ENCODE peak calls at places on chromosomes 16 and 17, in five cellular contexts. H is cardiac muscle cell; K is upper lobe of right lung; X is esophagus muscularis mucosa; C is CD8-positive, alpha-beta memory T cell. A is an unnamed sample.

GRCh38 chr17:19570497-19571151 is 37.0 kb downstream of the SLC47A1 start:
- DNase-seq in H (no peak), K (no peak), X (no peak), C (no peak), A (no peak)

GRCh38 chr17:49715717-49716279 is 8.0 kb upstream of the SLC35B1 start:
- DNase-seq in H (no peak), K (no peak), X (no peak), C (peak; percentile 32), A (no peak)

GRCh38 chr17:57940653-57941329 is 14.4 kb downstream of the CUEDC1 start:
- DNase-seq in H (no peak), K (no peak), X (no peak), C (no peak), A (no peak)

GRCh38 chr17:66755944-66756290 is 79.0 kb upstream of the CACNG5 start:
- DNase-seq in H (no peak), K (no peak), X (no peak), C (no peak), A (no peak)

GRCh38 chr17:73968680-73969079 is 234.8 kb upstream of the RPL38 start:
- DNase-seq in H (no peak), K (no peak), X (no peak), C (no peak), A (no peak)

GRCh38 chr16:24771132-24771778 is 41.8 kb downstream of the TNRC6A start:
- DNase-seq in H (peak; percentile 30), K (no peak), X (no peak), C (no peak), A (no peak)

GRCh38 chr16:23795369-23795768 is 40.4 kb upstream of the PRKCB start:
- DNase-seq in H (no peak), K (no peak), X (no peak), C (no peak), A (no peak)

GRCh38 chr17:31480067-31480466 is 88.6 kb downstream of the RAB11FIP4 start:
- DNase-seq in H (no peak), K (no peak), X (no peak), C (no peak), A (peak; percentile 30)

GRCh38 chr17:8189041-8189710 is 804 bp downstream of the BORCS6 start:
- DNase-seq in H (no peak), K (peak; percentile 78), X (no peak), C (peak; percentile 45), A (no peak)

GRCh38 chr17:74466111-74466784 is at the start of gene CD300A:
- DNase-seq in H (no peak), K (peak; percentile 76), X (no peak), C (no peak), A (peak; percentile 48)

GRCh38 chr17:38352245-38353083 is 820 bp downstream of the SOCS7 start:
- DNase-seq in H (peak; percentile 31), K (peak; percentile 77), X (no peak), C (peak; percentile 19), A (peak; percentile 44)

GRCh38 chr16:87790278-87791023 is 24.7 kb upstream of the KLHDC4 start:
- DNase-seq in H (no peak), K (no peak), X (no peak), C (no peak), A (peak; percentile 52)

GRCh38 chr16:66608241-66609138 is 4.0 kb downstream of the CMTM3 start:
- DNase-seq in H (peak; percentile 93), K (peak; percentile 93), X (no peak), C (peak; percentile 74), A (peak; percentile 94)

GRCh38 chr17:83014297-83014696 is 65.1 kb upstream of the METRNL start:
- DNase-seq in H (no peak), K (no peak), X (peak; percentile 53), C (no peak), A (no peak)

DNA sequence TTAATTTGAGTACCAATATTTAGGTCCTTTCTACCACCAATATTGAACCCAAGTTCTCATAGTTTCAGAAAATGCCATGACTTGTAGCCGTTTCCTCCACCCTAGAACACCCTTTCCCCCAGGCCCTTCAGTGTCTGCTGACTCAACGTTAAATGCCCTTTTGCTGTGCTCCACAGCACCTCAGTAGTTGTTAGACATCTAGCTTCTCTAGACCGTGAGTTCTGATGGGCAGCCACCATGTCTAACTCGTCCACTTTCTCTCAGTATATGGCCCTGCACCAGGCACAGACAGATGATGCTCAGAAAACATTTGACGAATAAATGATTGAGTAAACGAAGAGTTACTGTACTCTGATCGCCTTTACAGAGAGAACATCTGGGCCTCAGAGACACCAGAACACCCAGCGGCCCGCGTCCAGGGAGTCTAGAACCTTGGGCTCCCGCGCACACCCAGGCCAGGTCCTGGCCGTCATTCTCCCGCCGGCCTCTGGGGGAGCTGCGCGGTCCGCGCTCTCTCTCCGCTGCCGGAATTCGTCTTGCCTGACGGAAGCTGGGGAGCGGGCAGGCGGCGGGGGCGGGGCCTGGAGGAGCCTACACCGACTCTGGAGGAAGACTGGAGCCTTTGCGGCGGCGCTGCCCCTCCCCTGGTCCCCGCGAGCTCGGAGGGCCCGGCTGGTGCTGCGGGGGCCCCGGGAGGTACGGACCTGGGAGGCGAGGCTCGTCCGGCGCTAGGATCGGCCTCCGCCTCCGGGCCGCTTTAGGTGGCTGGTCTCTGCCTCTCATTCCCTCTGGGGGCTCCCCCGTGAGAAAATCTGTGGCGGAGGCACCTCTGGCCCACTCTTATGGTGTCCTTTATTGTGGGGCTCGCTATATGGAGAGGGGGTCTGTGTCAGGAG is at the start of gene NKIRAS2:
- DNase-seq in H (peak; percentile 94), K (peak; percentile 98), X (peak; percentile 97), C (peak; percentile 90), A (peak; percentile 96)
- H3K4me1 ChIP-seq in H (peaks cover 13% of the 10 kb centered on the region), K (peaks cover 48% of the 10 kb centered on the region), X (peaks cover 66% of the 10 kb centered on the region), C (peaks cover 54% of the 10 kb centered on the region), A (peaks cover 20% of the 10 kb centered on the region)

GRCh38 chr17:59369026-59369724 is 37.7 kb downstream of the YPEL2 start:
- DNase-seq in H (peak; percentile 54), K (no peak), X (no peak), C (no peak), A (no peak)

GRCh38 chr17:59367657-59368045 is 36.2 kb downstream of the YPEL2 start:
- DNase-seq in H (no peak), K (no peak), X (no peak), C (no peak), A (no peak)

GRCh38 chr17:59366040-59366757 is 34.7 kb downstream of the YPEL2 start:
- DNase-seq in H (no peak), K (no peak), X (no peak), C (no peak), A (no peak)

GRCh38 chr17:59366773-59367656 is 35.6 kb downstream of the YPEL2 start:
- DNase-seq in H (no peak), K (peak; percentile 70), X (no peak), C (no peak), A (peak; percentile 51)

DNA sequence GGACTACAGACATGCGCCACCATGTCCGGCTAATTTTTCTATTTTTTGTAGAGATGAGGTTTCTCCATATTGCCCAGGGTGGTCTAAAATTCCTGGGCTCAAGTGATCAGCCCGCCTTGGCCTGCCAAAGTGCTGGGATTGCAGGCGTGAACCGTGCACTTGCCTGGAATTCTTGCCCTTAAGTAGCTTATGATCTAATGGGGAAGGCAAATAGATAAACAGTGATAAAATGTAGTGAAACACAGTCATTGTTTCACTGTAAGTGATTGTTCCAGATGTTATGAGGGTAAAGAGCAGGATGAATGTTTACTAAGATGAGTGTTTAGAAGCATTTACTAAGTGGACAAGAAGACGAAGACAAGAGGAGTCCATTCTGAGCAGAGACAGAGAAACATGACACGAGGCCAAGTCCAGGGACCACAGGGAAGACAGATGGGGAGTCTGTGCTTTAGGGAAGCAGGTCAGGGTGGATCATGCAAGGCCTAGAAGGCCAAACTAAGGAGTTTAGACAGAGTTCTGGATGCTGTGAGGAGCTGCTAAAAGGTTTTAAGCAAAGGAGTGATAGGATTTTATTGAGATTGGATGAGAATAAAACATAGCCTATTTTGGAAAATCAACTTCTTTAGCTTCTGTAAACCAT is 36.9 kb downstream of the YPEL2 start:
- DNase-seq in H (no peak), K (no peak), X (no peak), C (no peak), A (no peak)
- H3K4me1 ChIP-seq in H (peaks cover 99% of the 10 kb centered on the region), K (peaks cover 86% of the 10 kb centered on the region), X (peaks cover 100% of the 10 kb centered on the region), C (peaks cover 79% of the 10 kb centered on the region), A (peaks cover 88% of the 10 kb centered on the region)

GRCh38 chr17:47654991-47655390 is 5.3 kb downstream of the KPNB1 start:
- DNase-seq in H (no peak), K (no peak), X (no peak), C (no peak), A (no peak)
- H3K4me1 ChIP-seq in H (peaks cover 9% of the 10 kb centered on the region), K (peaks cover 29% of the 10 kb centered on the region), X (peaks cover 63% of the 10 kb centered on the region), C (peaks cover 54% of the 10 kb centered on the region), A (peaks cover 8% of the 10 kb centered on the region)

DNA sequence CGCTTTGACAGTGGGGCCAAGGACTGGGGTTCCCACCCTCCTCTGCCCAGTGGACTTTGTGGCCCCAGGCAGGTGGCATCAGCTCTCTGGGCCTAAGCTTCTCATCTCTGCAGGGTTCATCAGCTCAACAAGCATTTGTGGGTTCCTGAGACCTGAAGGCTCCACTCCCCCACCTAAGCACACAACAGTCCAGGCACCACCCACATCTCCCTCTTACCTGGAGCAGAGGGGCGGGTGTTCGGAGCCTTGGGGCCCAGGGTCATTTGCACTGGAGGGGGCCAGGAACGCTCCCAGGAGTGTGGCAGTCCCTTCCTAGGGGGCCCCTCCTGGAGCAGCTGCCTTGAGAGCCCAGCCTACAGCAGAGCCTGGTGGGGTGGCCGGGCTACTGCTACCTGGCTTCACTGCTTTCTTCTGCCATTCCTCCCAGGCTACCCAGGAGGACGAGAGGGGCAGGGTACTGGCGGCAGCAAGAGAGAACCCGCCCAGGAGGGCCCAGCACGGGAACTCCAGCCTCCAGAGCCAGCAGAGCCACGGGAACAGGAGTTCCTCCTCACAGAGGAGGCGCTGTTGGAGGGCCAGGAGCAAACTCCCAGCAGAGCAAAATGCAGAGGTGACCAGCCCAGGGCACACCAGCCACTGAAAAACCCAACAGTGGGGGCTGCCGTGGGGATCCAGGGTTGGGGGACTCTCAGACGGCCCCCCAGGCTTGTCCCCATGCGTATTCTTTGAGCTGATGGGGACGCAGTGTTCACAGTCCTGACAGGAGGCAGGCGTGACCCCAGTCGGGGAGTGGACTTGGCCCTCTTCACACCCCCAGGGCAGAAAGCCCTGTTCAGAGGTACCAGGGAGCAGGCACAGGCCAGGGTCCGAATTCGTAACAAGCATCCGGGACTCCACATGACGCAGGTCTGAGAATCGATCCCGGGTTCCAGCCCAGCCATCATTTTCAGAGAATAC is 35.1 kb upstream of the SLC38A10 start:
- DNase-seq in H (no peak), K (peak; percentile 84), X (no peak), C (no peak), A (no peak)
- H3K4me1 ChIP-seq in H (peaks cover 43% of the 10 kb centered on the region), K (peaks cover 47% of the 10 kb centered on the region), X (peaks cover 67% of the 10 kb centered on the region), C (no peaks in the 10 kb centered on the region), A (peaks cover 14% of the 10 kb centered on the region)

GRCh38 chr17:4750606-4751005 is 10.9 kb upstream of the CXCL16 start:
- DNase-seq in H (no peak), K (no peak), X (no peak), C (no peak), A (no peak)
- H3K4me1 ChIP-seq in H (no peaks in the 10 kb centered on the region), K (no peaks in the 10 kb centered on the region), X (peaks cover 2% of the 10 kb centered on the region), C (peaks cover 10% of the 10 kb centered on the region), A (no peaks in the 10 kb centered on the region)

DNA sequence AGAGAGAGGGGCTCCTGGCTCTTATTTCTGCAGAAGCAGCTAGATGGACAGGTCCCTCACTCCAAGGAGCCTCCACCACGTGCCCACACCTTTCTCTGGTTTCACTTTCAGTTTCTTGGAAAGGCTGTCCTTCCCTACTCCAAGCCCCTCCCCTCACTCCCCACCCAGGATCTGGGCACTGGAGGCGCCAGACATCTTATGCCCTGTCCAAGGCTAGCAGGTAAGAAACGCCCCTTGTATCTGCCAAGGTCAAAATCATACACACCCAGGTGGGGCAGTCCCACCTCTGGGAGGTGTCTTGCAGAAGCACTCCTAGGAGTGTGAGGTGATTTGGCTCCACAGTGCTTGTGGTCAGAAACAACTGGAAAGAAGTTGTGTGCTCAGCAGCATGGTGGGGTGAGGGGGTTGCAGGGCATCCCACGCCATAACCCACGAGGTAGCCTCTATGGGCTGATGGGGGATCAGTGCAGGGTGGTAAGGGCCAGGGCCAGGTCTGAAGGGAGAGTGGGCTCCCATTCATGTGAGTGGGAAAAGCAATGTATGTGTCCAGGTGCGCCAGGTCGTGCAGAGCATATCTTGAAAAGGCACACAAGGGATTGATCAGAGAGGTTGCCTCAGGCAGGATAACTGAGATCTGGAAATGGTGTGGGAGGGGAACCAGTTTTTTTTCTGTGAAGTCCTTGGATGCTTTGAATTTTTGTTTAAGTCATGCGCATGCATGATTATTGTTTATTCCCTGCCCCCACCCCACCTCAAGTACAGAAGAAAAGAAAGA is 31.8 kb upstream of the PRM1 start:
- DNase-seq in H (peak; percentile 65), K (no peak), X (no peak), C (no peak), A (no peak)
- H3K4me1 ChIP-seq in H (no peaks in the 10 kb centered on the region), K (peaks cover 26% of the 10 kb centered on the region), X (no peaks in the 10 kb centered on the region), C (peaks cover 27% of the 10 kb centered on the region), A (peaks cover 22% of the 10 kb centered on the region)

A was measured in testis.